ENCODE peak calls at places on chromosomes 7 and 10, in five cellular contexts. W is sigmoid colon, X is suprapubic skin, Z is right atrium auricular region, S is astrocyte of the cerebellum. T is an unnamed sample.

GRCh38 chr10:68826764-68827591 is at the start of gene STOX1:
- DNase-seq in W (peak; percentile 65), X (no peak), S (peak; percentile 4), Z (no peak), T (peak; percentile 75)

GRCh38 chr7:116258734-116259133 is 48.4 kb downstream of the TES start:
- DNase-seq in X (no peak), S (peak; percentile 68), Z (no peak), W (no peak), T (no peak)

GRCh38 chr10:34885901-34886300 is 70.8 kb upstream of the PARD3 start:
- DNase-seq in W (no peak), S (no peak), X (no peak), Z (no peak), T (no peak)

GRCh38 chr7:144391823-144392255 is 11.7 kb downstream of the NOBOX start:
- DNase-seq in X (peak; percentile 19), S (peak; percentile 39), Z (peak; percentile 54), W (peak; percentile 34), T (no peak)

GRCh38 chr7:16492513-16493062 is 27.1 kb upstream of the SOSTDC1 start:
- DNase-seq in S (peak; percentile 11), X (no peak), Z (no peak), W (no peak), T (no peak)

GRCh38 chr10:110395350-110396283 is 90.9 kb upstream of the SMNDC1 start:
- DNase-seq in S (peak; percentile 96), Z (peak; percentile 64), W (no peak), X (no peak), T (no peak)

GRCh38 chr7:95441042-95441823 is 6.4 kb upstream of the PON2 start:
- DNase-seq in S (no peak), W (no peak), Z (no peak), X (no peak), T (no peak)

GRCh38 chr7:125930848-125931247 is 1001.2 kb upstream of the POT1 start:
- DNase-seq in W (no peak), Z (no peak), S (no peak), X (no peak), T (no peak)

GRCh38 chr7:151889406-151890354 is 12.8 kb upstream of the PRKAG2 start:
- DNase-seq in Z (no peak), W (peak; percentile 35), S (no peak), X (no peak), T (peak; percentile 53)

GRCh38 chr10:14674376-14675050 is 100.2 kb downstream of the FAM107B start:
- DNase-seq in Z (no peak), S (no peak), X (no peak), W (no peak), T (no peak)

GRCh38 chr10:117004238-117004626 is 755 bp downstream of the SHTN1 start:
- DNase-seq in W (no peak), X (no peak), S (no peak), Z (no peak), T (no peak)

GRCh38 chr10:127619550-127619949 is 70.4 kb downstream of the NPS start:
- DNase-seq in Z (no peak), S (no peak), W (no peak), X (no peak), T (no peak)

GRCh38 chr10:88490216-88490980 is 92.7 kb downstream of the RNLS start:
- DNase-seq in W (no peak), Z (no peak), S (no peak), X (no peak), T (no peak)

GRCh38 chr10:103584216-103585010 is 90.9 kb downstream of the NEURL1 start:
- DNase-seq in X (no peak), S (no peak), Z (no peak), W (no peak), T (no peak)
- H3K4me3 ChIP-seq in X (peak overlapping the region; percentile 55), S (no peak overlapping the region), Z (peak overlapping the region; percentile 31), W (peak overlapping the region; percentile 34), T (peak overlapping the region; percentile 66)

GRCh38 chr10:101616415-101617101 is 28.4 kb downstream of the DPCD start:
- DNase-seq in W (peak; percentile 37), X (no peak), Z (no peak), S (no peak), T (peak; percentile 69)

GRCh38 chr10:101617102-101617823 is 29.1 kb downstream of the DPCD start:
- DNase-seq in S (no peak), X (no peak), Z (no peak), W (peak; percentile 35), T (peak; percentile 43)

GRCh38 chr10:101613646-101614045 is 25.5 kb downstream of the DPCD start:
- DNase-seq in X (no peak), Z (no peak), S (no peak), W (no peak), T (peak; percentile 63)

GRCh38 chr10:101614957-101615759 is 27.0 kb downstream of the DPCD start:
- DNase-seq in X (no peak), W (no peak), Z (no peak), S (no peak), T (no peak)

GRCh38 chr10:101615760-101616116 is 27.6 kb downstream of the DPCD start:
- DNase-seq in X (no peak), Z (no peak), W (no peak), S (no peak), T (peak; percentile 41)
- H3K4me3 ChIP-seq in X (no peak overlapping the region), Z (no peak overlapping the region), W (no peak overlapping the region), S (no peak overlapping the region), T (no peak overlapping the region)

GRCh38 chr7:101938115-101938514 is 120.7 kb downstream of the CUX1 start:
- DNase-seq in W (peak; percentile 28), Z (no peak), X (no peak), S (no peak), T (no peak)
- H3K4me3 ChIP-seq in W (no peak overlapping the region), Z (no peak overlapping the region), X (no peak overlapping the region), S (no peak overlapping the region), T (no peak overlapping the region)

GRCh38 chr10:132468651-132469050 is 68.9 kb upstream of the INPP5A start:
- DNase-seq in W (no peak), S (no peak), X (peak; percentile 61), Z (no peak), T (no peak)

GRCh38 chr10:132467464-132468149 is 70.0 kb upstream of the INPP5A start:
- DNase-seq in S (no peak), W (no peak), X (peak; percentile 65), Z (no peak), T (no peak)

GRCh38 chr10:132466520-132467463 is 69.8 kb downstream of the PWWP2B start:
- DNase-seq in W (no peak), S (no peak), X (peak; percentile 62), Z (no peak), T (no peak)

GRCh38 chr10:132469197-132469942 is 68.2 kb upstream of the INPP5A start:
- DNase-seq in S (no peak), W (no peak), Z (no peak), X (peak; percentile 62), T (no peak)

GRCh38 chr10:132468201-132468600 is 69.4 kb upstream of the INPP5A start:
- DNase-seq in S (no peak), X (no peak), Z (no peak), W (no peak), T (no peak)
- H3K4me3 ChIP-seq in S (no peak overlapping the region), X (no peak overlapping the region), Z (no peak overlapping the region), W (no peak overlapping the region), T (no peak overlapping the region)

GRCh38 chr10:51074238-51075028 is at the start of gene PRKG1:
- DNase-seq in W (peak; percentile 92), Z (peak; percentile 90), S (peak; percentile 46), X (peak; percentile 87), T (peak; percentile 90)
- H3K4me3 ChIP-seq in W (peak within 1 kb of the TSS; percentile 68), Z (peak within 1 kb of the TSS; percentile 67), S (peak within 1 kb of the TSS; percentile 68), X (peak within 1 kb of the TSS; percentile 52), T (peak within 1 kb of the TSS; percentile 79)

GRCh38 chr7:75968012-75968411 is 26.4 kb downstream of the TMEM120A start:
- DNase-seq in S (no peak), X (peak; percentile 65), W (no peak), Z (no peak), T (no peak)

GRCh38 chr7:75967055-75967454 is 27.3 kb downstream of the TMEM120A start:
- DNase-seq in Z (no peak), W (no peak), S (no peak), X (no peak), T (no peak)

GRCh38 chr7:75965617-75966016 is 28.8 kb downstream of the TMEM120A start:
- DNase-seq in Z (no peak), X (peak; percentile 68), S (no peak), W (no peak), T (no peak)

GRCh38 chr7:75967573-75967997 is 26.8 kb downstream of the TMEM120A start:
- DNase-seq in S (no peak), X (no peak), W (peak; percentile 91), Z (no peak), T (peak; percentile 78)

DNA sequence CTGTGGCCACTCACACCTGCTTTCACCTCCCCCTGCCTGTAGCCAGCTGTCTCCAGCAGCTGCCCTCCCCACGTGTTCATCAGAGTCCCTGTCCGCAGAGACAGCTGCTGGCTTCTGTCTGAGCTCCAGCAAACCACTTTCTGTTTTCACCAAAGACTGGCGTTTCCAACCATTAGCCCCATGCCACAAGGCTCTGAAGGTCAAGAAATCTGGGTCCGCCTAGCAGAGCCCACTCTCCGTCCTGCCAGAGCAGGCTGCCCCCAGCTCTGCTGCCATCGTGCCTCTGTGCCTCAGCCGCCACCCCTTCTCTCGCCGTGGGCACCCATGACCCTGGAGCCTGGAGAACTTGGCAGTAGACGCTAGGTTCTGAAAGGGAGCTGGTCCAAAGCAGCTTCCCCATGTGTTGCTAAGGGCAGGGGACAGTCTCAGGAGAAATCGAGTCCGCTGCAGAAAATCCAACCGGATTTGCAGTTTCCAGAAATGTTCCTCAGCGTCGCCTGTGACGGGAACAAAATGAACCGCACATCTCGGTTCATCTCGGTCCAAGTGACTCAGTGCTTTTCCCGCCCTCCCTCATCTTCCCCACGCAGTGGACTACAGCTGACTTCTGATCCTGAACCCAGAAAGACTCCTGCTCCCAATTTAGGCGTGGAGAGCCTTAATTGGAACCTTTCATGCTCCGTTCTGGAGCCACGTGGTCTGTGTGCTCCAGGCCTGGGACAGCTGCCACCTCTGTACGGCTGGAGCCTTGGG is 28.0 kb downstream of the TMEM120A start:
- DNase-seq in Z (peak; percentile 90), X (peak; percentile 80), S (peak; percentile 22), W (peak; percentile 94), T (peak; percentile 95)
- H3K4me3 ChIP-seq in Z (no peak overlapping the region), X (no peak overlapping the region), S (no peak overlapping the region), W (peak overlapping the region; percentile 37), T (peak overlapping the region; percentile 54)

GRCh38 chr7:158447206-158448171 is 140.1 kb downstream of the PTPRN2 start:
- DNase-seq in X (no peak), S (no peak), W (no peak), Z (no peak), T (no peak)
- H3K4me3 ChIP-seq in X (no peak overlapping the region), S (no peak overlapping the region), W (no peak overlapping the region), Z (no peak overlapping the region), T (no peak overlapping the region)

DNA sequence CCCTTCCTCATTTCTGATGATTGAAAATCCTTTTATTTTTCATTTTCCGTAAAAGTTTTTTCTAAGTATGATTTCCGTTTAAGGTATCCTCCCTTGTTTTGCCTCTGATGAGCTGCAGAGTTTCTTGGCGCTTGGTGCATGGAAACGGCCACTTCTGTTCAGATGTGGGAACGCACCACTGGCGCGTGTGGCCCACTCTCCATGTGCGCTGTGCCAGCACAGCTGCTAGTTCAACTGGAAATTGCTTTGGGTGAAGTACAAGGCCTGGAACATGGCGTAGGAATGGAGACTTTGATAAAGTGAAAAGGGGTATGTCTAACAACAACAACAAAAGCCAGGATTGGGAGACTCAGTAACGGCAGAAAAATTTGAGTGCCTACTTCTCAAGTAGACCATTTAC is 364.1 kb downstream of the SUGCT start:
- DNase-seq in Z (no peak), W (no peak), X (no peak), S (no peak), T (no peak)
- H3K4me3 ChIP-seq in Z (no peak overlapping the region), W (no peak overlapping the region), X (no peak overlapping the region), S (no peak overlapping the region), T (no peak overlapping the region)

T was measured in coronary artery.